ENCODE peak calls at places on chromosomes 4 and X, in eight cellular contexts. H, C, Q, Y, P, A, W and G are unnamed samples.

GRCh38 chr4:7959066-7959465 is 19.4 kb upstream of the AFAP1 start:
- DNase-seq in H (no peak), C (no peak), Q (no peak), Y (no peak), P (no peak), A (no peak), W (no peak), G (no peak)

GRCh38 chr4:138816883-138817282 is 198.7 kb upstream of the NOCT start:
- DNase-seq in H (no peak), C (no peak), Q (no peak), Y (no peak), P (no peak), A (no peak), W (no peak), G (no peak)

GRCh38 chr4:147707892-147708672 is 23.8 kb upstream of the ARHGAP10 start:
- DNase-seq in H (peak; percentile 46), C (peak; percentile 48), Q (no peak), Y (peak; percentile 54), P (peak; percentile 63), A (no peak), W (peak; percentile 69), G (no peak)

GRCh38 chrX:154542723-154543424 is 3.8 kb downstream of the G6PD start:
- DNase-seq in H (no peak), C (no peak), Q (peak; percentile 73), Y (no peak), P (no peak), A (peak; percentile 81), W (no peak), G (no peak)

GRCh38 chr4:85486425-85487101 is 11.6 kb downstream of the ARHGAP24 start:
- DNase-seq in H (no peak), C (no peak), Q (no peak), Y (peak; percentile 26), P (no peak), A (no peak), W (peak; percentile 51), G (no peak)

GRCh38 chr4:183164963-183165362 is 65.9 kb downstream of the WWC2 start:
- DNase-seq in H (no peak), C (no peak), Q (no peak), Y (no peak), P (no peak), A (no peak), W (peak; percentile 43), G (no peak)

GRCh38 chr4:183384516-183384915 is 59.9 kb upstream of the CDKN2AIP start:
- DNase-seq in H (no peak), C (no peak), Q (peak; percentile 29), Y (no peak), P (no peak), A (no peak), W (no peak), G (no peak)

GRCh38 chr4:140637836-140638235 is 69.1 kb upstream of the UCP1 start:
- DNase-seq in H (no peak), C (no peak), Q (no peak), Y (no peak), P (no peak), A (no peak), W (peak; percentile 39), G (no peak)

GRCh38 chrX:149040873-149041535 is 464.1 kb downstream of the IDS start:
- DNase-seq in H (no peak), C (no peak), Q (no peak), Y (peak; percentile 5), P (no peak), A (no peak), W (peak; percentile 63), G (no peak)

GRCh38 chr4:26360864-26361263 is 40.0 kb downstream of the RBPJ start:
- DNase-seq in H (no peak), C (no peak), Q (no peak), Y (no peak), P (no peak), A (no peak), W (no peak), G (no peak)

GRCh38 chr4:24747234-24747975 is 48.0 kb upstream of the SOD3 start:
- DNase-seq in H (no peak), C (no peak), Q (no peak), Y (no peak), P (no peak), A (no peak), W (peak; percentile 9), G (no peak)

GRCh38 chr4:6763330-6763851 is 19.1 kb upstream of the KIAA0232 start:
- DNase-seq in H (no peak), C (no peak), Q (no peak), Y (no peak), P (no peak), A (peak; percentile 55), W (no peak), G (no peak)

GRCh38 chrX:72475338-72475737 is 97.3 kb downstream of the HDAC8 start:
- DNase-seq in H (no peak), C (no peak), Q (no peak), Y (no peak), P (no peak), A (no peak), W (no peak), G (no peak)

GRCh38 chr4:77493120-77493767 is 112.4 kb upstream of the CXCL13 start:
- DNase-seq in H (no peak), C (no peak), Q (no peak), Y (no peak), P (no peak), A (no peak), W (no peak), G (no peak)

GRCh38 chrX:136789856-136790255 is 9.1 kb upstream of the ARHGEF6 start:
- DNase-seq in H (no peak), C (no peak), Q (no peak), Y (no peak), P (no peak), A (no peak), W (no peak), G (no peak)
- TF ChIP-seq CTCF in H (no peak), C (no peak), Q (no peak), Y (no peak), P (no peak), A (no peak), W (no peak), G (no peak)

GRCh38 chrX:23616361-23616760 is 50.9 kb upstream of the PRDX4 start:
- DNase-seq in H (no peak), C (no peak), Q (no peak), Y (peak; percentile 18), P (no peak), A (no peak), W (peak; percentile 39), G (no peak)
- TF ChIP-seq CTCF in H (no peak), C (peak; percentile 42), Q (peak; percentile 58), Y (peak; percentile 67), P (peak; percentile 36), A (peak; percentile 56), W (peak; percentile 52), G (peak; percentile 77)

DNA sequence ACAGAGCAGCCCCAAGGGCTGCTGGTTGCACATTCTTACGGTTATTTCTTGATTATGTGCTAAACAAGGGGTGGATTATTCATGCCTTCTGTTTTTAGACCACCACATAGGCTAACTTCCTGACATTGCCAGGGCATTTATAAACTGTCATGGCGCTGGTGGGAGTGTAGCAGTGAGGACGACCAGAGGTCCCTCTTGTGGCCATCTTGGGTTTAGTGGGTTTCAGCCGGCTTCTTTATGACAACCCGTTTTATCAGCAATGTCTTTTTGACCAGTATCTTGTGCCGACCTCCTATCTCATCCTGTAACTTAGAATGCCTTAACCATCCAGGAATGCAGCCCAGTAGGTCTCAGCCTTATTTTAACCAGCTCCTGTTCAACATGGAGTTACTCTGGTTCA is 212.4 kb upstream of the GRID2 start:
- DNase-seq in H (no peak), C (no peak), Q (no peak), Y (no peak), P (no peak), A (no peak), W (peak; percentile 12), G (no peak)
- TF ChIP-seq CTCF in H (no peak), C (no peak), Q (no peak), Y (no peak), P (no peak), A (no peak), W (no peak), G (no peak)

DNA sequence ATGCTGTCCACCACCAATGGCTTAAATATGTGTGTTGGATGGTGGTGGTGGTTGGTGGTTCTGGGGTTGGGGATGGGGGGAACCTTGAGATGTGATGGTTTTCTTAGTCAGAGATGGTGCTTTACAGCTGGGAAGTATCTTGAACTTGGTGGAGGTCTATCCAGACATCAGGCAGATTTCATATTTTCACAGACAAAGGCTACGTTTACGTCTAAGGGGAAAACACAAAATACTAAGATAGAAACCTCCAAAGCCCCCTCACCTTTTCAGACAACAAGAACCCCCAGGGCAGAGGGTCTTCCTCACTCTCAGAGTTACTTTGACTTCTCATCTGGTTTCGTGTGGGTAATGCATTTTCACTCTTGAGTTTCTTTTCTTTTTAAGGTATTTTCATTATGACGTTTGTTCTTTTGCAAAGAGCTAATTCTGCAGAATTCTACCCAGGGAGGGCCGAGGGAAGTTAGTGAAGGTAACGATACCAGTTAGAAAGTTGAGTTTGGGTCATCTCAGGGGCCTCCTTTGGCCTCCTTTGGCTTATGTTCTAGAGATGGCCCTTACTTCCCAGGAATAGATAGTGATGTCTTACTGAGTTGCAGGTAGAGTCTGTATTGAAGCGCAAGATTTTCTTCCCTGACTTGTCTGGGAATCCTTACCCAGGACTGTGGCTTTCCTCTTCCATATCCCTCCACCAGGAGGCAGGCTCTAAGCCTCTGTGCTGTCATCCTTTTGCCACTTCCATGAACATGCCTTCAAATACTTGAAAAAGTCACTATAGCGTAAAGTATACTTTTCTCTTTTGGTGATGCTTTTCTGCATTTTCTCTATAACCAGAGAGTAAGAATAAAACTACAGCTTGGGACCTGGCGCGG is 31.9 kb downstream of the RHOH start:
- DNase-seq in H (no peak), C (no peak), Q (no peak), Y (no peak), P (peak; percentile 43), A (no peak), W (peak; percentile 31), G (no peak)
- TF ChIP-seq CTCF in H (no peak), C (no peak), Q (peak; percentile 6), Y (peak; percentile 28), P (peak; percentile 42), A (peak; percentile 25), W (peak; percentile 40), G (peak; percentile 38)

DNA sequence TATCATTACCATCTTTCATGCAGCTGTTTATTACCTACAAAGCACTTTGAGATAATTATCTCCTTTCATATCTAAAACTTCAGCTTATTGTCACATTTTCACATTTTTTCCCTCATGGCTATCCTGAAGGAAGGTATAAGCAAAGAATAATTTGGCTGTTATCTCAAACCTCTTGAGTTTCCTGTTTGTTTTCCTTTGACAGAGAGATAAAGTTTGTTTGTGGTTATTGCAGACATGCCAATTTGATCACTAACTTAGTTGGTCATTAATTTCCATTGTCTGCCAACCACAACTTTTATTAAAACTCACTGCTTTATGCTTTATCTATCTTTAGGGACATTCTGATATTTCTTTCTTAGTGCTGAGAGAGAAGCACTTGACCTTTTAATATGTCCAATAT is 89.8 kb upstream of the SPANXB1 start:
- DNase-seq in H (no peak), C (no peak), Q (no peak), Y (no peak), P (no peak), A (no peak), W (no peak), G (no peak)
- TF ChIP-seq CTCF in H (no peak), C (no peak), Q (no peak), Y (no peak), P (no peak), A (no peak), W (no peak), G (no peak)

GRCh38 chr4:46274717-46275116 is 115.2 kb downstream of the GABRA2 start:
- DNase-seq in H (no peak), C (no peak), Q (no peak), Y (peak; percentile 1), P (no peak), A (no peak), W (no peak), G (no peak)
- TF ChIP-seq CTCF in H (no peak), C (no peak), Q (no peak), Y (peak; percentile 29), P (no peak), A (no peak), W (no peak), G (peak; percentile 42)